ENCODE peak calls at places on chromosome 13, in six cellular contexts. X, N, E, R, B and H are unnamed samples.

GRCh38 chr13:84821261-84821660 is 939.0 kb upstream of the SLITRK1 start:
- DNase-seq in X (no peak), N (no peak), E (no peak), R (no peak), B (no peak), H (no peak)

GRCh38 chr13:110723598-110723997 is 10.1 kb downstream of the ING1 start:
- DNase-seq in X (no peak), N (no peak), E (no peak), R (no peak), B (no peak), H (no peak)

GRCh38 chr13:114234645-114235421 is at the start of gene CDC16:
- DNase-seq in X (peak), N (peak), E (peak), R (peak), B (peak), H (peak)

GRCh38 chr13:93029536-93029935 is 197.1 kb upstream of the GPC6 start:
- DNase-seq in X (no peak), N (no peak), E (no peak), R (no peak), B (no peak), H (no peak)

GRCh38 chr13:46893820-46894533 is 2.9 kb downstream of the HTR2A start:
- DNase-seq in X (peak), N (peak), E (peak), R (peak), B (peak), H (peak)

GRCh38 chr13:110312669-110313031 is 5.6 kb downstream of the COL4A2 start:
- DNase-seq in X (no peak), N (no peak), E (no peak), R (no peak), B (no peak), H (no peak)

GRCh38 chr13:60627071-60627686 is 230.2 kb downstream of the TDRD3 start:
- DNase-seq in X (no peak), N (no peak), E (no peak), R (peak), B (no peak), H (no peak)

GRCh38 chr13:23159587-23160240 is 21.1 kb upstream of the SGCG start:
- DNase-seq in X (no peak), N (no peak), E (no peak), R (no peak), B (no peak), H (no peak)

GRCh38 chr13:113110852-113111315 is 5.3 kb downstream of the F7 start:
- DNase-seq in X (peak), N (no peak), E (no peak), R (no peak), B (peak), H (no peak)

GRCh38 chr13:25575562-25575961 is 203.8 kb downstream of the ATP8A2 start:
- DNase-seq in X (no peak), N (no peak), E (no peak), R (no peak), B (no peak), H (no peak)

GRCh38 chr13:113493315-113493951 is 2.9 kb upstream of the DCUN1D2 start:
- DNase-seq in X (no peak), N (no peak), E (no peak), R (peak), B (no peak), H (no peak)

GRCh38 chr13:93915269-93915809 is 564.1 kb downstream of the DCT start:
- DNase-seq in X (no peak), N (no peak), E (no peak), R (no peak), B (no peak), H (no peak)

GRCh38 chr13:81987677-81988357 is 1646.9 kb upstream of the SPRY2 start:
- DNase-seq in X (no peak), N (no peak), E (no peak), R (no peak), B (no peak), H (no peak)

GRCh38 chr13:38542601-38543000 is 144.3 kb upstream of the FREM2 start:
- DNase-seq in X (no peak), N (no peak), E (no peak), R (no peak), B (no peak), H (no peak)

GRCh38 chr13:32650705-32651311 is 64.6 kb downstream of the PDS5B start:
- DNase-seq in X (no peak), N (no peak), E (peak), R (peak), B (no peak), H (peak)

GRCh38 chr13:113209880-113210421 is 538 bp downstream of the CUL4A start:
- DNase-seq in X (peak), N (peak), E (no peak), R (peak), B (peak), H (peak)

DNA sequence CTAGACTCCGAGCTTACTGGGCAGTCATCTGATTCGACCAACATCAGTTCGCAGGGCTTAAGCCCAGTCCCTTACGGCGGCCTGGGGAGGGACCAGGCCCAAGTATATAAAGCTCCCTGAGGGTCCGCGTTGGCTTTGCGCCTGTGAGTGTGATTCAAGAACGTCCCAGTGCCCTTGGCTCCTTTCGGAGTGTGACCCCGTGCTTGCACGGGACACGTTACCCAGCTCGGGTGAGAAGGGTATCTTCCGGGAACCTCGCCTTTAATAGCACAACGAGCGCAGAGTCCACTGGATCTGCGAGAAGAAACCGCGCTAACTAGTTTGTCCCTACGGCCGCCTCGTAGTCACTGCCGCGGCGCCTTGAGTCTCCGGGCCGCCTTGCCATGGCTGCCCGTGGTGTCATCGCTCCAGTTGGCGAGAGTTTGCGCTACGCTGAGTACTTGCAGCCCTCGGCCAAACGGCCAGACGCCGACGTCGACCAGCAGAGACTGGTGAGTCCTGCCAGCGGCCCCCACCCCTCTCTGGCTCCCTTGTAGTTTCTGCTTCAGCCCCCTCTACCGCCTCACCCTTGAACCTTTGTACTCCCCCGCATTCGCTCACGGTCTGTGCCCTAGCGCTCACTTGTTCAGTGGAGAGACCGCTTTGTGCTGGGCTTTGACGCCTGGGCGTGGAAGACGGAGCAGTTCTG is at the start of gene DNAJC15:
- DNase-seq in X (peak), N (peak), E (peak), R (peak), B (peak), H (peak)
- TF ChIP-seq POLR2A in X (peak), N (no peak), E (peak), R (peak), B (no peak), H (no peak)

DNA sequence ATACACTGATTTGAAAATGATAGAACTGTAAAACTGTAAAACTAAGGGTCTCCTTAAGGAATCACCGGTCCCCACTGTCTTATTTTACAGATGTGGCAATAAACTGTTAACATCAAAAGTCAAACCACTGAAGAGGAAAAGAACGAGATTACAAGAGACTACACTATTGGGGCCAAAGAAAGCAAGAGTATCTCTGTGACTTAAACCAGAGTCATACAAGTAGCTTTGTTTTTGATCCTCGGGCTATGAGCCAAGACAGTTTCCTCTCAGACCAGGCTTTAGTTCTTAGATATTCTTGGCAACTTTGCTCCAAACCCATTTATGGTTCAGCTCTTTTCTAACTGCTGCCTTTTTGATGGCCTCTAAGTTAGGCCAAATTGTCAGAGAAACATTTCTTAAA is 113.8 kb downstream of the TBC1D4 start:
- DNase-seq in X (no peak), N (no peak), E (no peak), R (no peak), B (no peak), H (no peak)
- H3K27ac ChIP-seq in X (no peak), N (no peak), E (no peak), R (peak), B (peak), H (peak)

GRCh38 chr13:49998714-49999624 is 2.1 kb downstream of the TRIM13 start:
- DNase-seq in X (no peak), N (no peak), E (no peak), R (no peak), B (no peak), H (no peak)

GRCh38 chr13:49997935-49998334 is 1.1 kb downstream of the TRIM13 start:
- DNase-seq in X (no peak), N (no peak), E (no peak), R (no peak), B (no peak), H (no peak)

GRCh38 chr13:49996951-49997895 is at the start of gene TRIM13:
- DNase-seq in X (peak), N (peak), E (peak), R (peak), B (peak), H (peak)

GRCh38 chr13:49995535-49996165 is 1.2 kb upstream of the TRIM13 start:
- DNase-seq in X (no peak), N (no peak), E (no peak), R (peak), B (no peak), H (no peak)

GRCh38 chr13:49996166-49996915 is 501 bp upstream of the TRIM13 start:
- DNase-seq in X (peak), N (peak), E (peak), R (peak), B (peak), H (peak)
- TF ChIP-seq POLR2A in X (peak), N (peak), E (peak), R (peak), B (no peak), H (no peak)

GRCh38 chr13:36819811-36820140 is 754 bp downstream of the RFXAP start:
- DNase-seq in X (no peak), N (no peak), E (no peak), R (no peak), B (no peak), H (no peak)
- H3K27ac ChIP-seq in X (peak), N (no peak), E (peak), R (no peak), B (no peak), H (no peak)

DNA sequence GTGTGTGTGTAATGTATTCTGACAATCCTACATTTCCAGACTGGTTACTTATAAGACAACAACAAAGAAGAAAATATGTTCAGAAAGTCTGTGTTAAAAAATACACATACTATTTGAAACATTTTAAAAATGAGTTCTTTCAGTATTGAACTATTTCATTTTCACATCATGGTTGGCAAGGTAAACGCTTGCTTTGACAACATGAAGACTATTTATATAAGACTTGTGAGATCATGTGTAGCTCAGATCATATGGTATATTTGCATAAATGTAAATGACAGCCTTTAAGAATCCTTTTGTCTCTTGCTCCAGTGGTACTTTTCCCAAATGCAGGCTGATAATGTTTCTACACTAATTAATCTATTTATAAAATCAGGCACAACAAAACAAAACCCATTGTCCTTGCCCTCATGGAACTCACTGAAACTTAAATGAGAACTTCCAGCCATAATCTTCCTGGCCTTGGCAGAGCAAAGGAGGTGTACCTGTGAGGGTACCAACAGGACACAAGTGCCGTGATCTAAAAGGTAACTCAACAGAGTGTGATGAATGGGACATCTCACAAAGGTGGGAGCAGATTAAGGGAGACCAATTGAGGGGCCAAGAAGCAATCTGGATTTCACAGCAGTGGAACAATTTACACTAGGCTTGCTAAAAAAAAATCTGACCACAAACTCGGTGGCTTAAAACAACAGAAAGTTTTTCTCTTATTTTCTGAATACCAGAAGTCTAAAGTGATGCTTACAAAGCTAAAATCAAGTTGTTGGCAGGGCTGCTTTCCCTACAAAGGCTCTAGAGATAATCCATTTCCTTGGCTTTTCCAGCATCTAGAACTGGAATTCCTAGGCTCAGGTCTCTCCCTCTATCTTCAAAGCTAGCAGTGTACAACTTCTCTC is 348.9 kb downstream of the TBC1D4 start:
- DNase-seq in X (no peak), N (no peak), E (no peak), R (no peak), B (no peak), H (no peak)
- TF ChIP-seq POLR2A in X (no peak), N (no peak), E (no peak), R (no peak), B (no peak), H (no peak)

DNA sequence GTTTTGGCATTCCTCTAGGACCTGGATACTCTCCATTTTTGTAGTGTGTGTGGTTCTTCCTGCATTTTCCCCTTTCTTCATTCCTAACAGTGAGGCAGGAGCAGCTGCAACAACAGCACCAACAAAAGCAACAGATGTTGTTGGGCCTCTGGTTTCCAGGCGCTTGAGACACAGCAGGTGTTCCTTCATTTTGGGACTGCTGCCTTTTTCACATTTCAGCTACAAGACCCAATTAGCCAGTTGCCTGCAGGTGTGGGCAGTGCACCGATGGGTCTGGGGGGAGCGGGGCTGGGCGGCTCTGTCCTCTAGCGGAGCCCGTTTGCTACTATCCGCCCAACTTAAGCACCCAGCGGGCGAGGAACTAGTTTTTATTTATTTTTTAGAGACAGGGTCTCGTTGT is 26.0 kb downstream of the ELF1 start:
- DNase-seq in X (no peak), N (no peak), E (no peak), R (peak), B (no peak), H (no peak)
- H3K27ac ChIP-seq in X (no peak), N (peak), E (no peak), R (peak), B (no peak), H (peak)

GRCh38 chr13:75480691-75481175 is 1.2 kb downstream of the TBC1D4 start:
- DNase-seq in X (peak), N (peak), E (peak), R (peak), B (peak), H (peak)
- TF ChIP-seq POLR2A in X (no peak), N (no peak), E (no peak), R (no peak), B (no peak), H (no peak)